ENCODE peak calls at places on chromosomes 12 and 14, in ten cellular contexts. C is AG09309, A is coronary artery, D is choroid plexus epithelial cell, V is AG10803, Q is H7, I is endodermal cell, Z is fibroblast of lung, J is BE2C, N is A549. L is an unnamed sample.

GRCh38 chr12:26205946-26206345 is 10.6 kb downstream of the SSPN start:
- DNase-seq in A (no peak), V (no peak), J (no peak), Z (no peak), N (no peak), Q (no peak), I (no peak), C (no peak), D (no peak), L (no peak)

GRCh38 chr12:116123511-116124258 is 153.8 kb downstream of the MED13L start:
- DNase-seq in A (no peak), C (no peak), J (peak; percentile 79), I (peak; percentile 60), D (peak; percentile 62), V (peak; percentile 65), N (no peak), Z (peak; percentile 65), Q (no peak), L (peak; percentile 62)

GRCh38 chr12:45655186-45655585 is 74.3 kb upstream of the ARID2 start:
- DNase-seq in J (peak; percentile 18), Q (no peak), I (no peak), C (no peak), Z (peak; percentile 19), N (no peak), V (no peak), D (peak; percentile 68), A (no peak), L (no peak)

GRCh38 chr12:13024151-13024946 is 19.8 kb upstream of the FAM234B start:
- DNase-seq in Q (peak; percentile 43), I (no peak), Z (no peak), V (peak; percentile 72), A (no peak), J (peak; percentile 14), N (peak; percentile 45), C (peak; percentile 35), D (peak; percentile 75), L (no peak)

GRCh38 chr12:22069851-22070250 is 23.8 kb downstream of the CMAS start:
- DNase-seq in I (no peak), N (no peak), Z (no peak), V (no peak), Q (no peak), D (no peak), A (no peak), J (no peak), C (no peak), L (no peak)

GRCh38 chr12:1054103-1054838 is 63.2 kb downstream of the ERC1 start:
- DNase-seq in Q (no peak), N (no peak), I (peak; percentile 66), J (peak; percentile 28), Z (no peak), V (no peak), D (no peak), C (no peak), A (no peak), L (no peak)

GRCh38 chr12:27319394-27319793 is 13.2 kb upstream of the BMAL2 start:
- DNase-seq in Z (peak; percentile 83), V (peak; percentile 84), I (no peak), A (no peak), C (peak; percentile 21), D (peak; percentile 46), N (no peak), Q (no peak), J (no peak), L (peak; percentile 32)

GRCh38 chr14:66078031-66078430 is 408.1 kb upstream of the CCDC196 start:
- DNase-seq in V (no peak), N (no peak), Z (no peak), C (no peak), I (no peak), J (no peak), A (no peak), Q (no peak), D (peak; percentile 4), L (no peak)

GRCh38 chr12:8065991-8066594 is at the start of gene C3AR1:
- DNase-seq in Q (no peak), J (no peak), A (no peak), D (peak; percentile 85), V (peak; percentile 53), N (no peak), Z (peak; percentile 83), C (no peak), I (no peak), L (peak; percentile 43)

GRCh38 chr14:60252630-60253029 is 3.6 kb downstream of the PPM1A start:
- DNase-seq in Q (no peak), J (no peak), A (no peak), C (no peak), D (no peak), N (no peak), I (no peak), V (no peak), Z (no peak), L (no peak)
- H3K4me3 ChIP-seq in Q (no peak overlapping the region), J (no peak overlapping the region), A (no peak overlapping the region), C (no peak overlapping the region), D (no peak overlapping the region), N (no peak overlapping the region), I (peak overlapping the region; percentile 28), V (no peak overlapping the region), Z (no peak overlapping the region), L (no peak overlapping the region)

GRCh38 chr12:3168775-3169221 is 91.6 kb downstream of the TSPAN9 start:
- DNase-seq in I (peak; percentile 67), V (peak; percentile 83), J (peak; percentile 53), D (peak; percentile 96), A (no peak), Q (peak; percentile 70), Z (peak; percentile 98), C (peak; percentile 71), N (peak; percentile 86), L (peak; percentile 81)
- H3K4me3 ChIP-seq in I (no peak overlapping the region), V (no peak overlapping the region), J (no peak overlapping the region), D (no peak overlapping the region), A (no peak overlapping the region), Q (no peak overlapping the region), Z (no peak overlapping the region), C (no peak overlapping the region), N (peak overlapping the region; percentile 1), L (no peak overlapping the region)

DNA sequence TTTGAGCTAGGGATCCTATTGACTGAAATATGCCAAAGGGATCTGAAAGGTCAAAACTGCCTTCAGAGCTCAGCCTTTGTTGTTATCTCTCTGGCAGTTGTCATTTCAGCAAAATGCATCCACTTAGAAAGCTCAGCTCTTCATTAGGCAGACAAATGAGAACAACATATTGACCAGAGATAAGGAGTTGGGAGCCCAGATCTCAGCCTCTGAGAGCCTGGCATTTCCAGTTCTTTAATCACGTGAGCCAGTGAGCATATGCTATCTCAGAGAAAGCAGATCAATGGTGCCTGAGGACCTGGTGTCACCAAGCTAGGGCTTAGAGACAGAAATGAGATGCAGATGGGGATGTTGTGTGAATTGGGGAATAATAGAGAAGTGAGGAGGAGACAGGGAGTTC is 101.1 kb downstream of the DAD1 start:
- DNase-seq in A (no peak), J (peak; percentile 69), V (no peak), I (no peak), Q (no peak), C (no peak), Z (no peak), D (no peak), N (no peak), L (no peak)
- H3K4me3 ChIP-seq in A (no peak overlapping the region), J (no peak overlapping the region), V (no peak overlapping the region), I (no peak overlapping the region), Q (no peak overlapping the region), C (no peak overlapping the region), Z (no peak overlapping the region), D (no peak overlapping the region), N (no peak overlapping the region), L (no peak overlapping the region)

GRCh38 chr12:66282244-66282643 is 20.0 kb upstream of the HELB start:
- DNase-seq in C (no peak), N (no peak), Z (no peak), V (no peak), D (no peak), Q (no peak), J (no peak), A (no peak), I (no peak), L (no peak)

GRCh38 chr12:66290716-66291200 is 11.5 kb upstream of the HELB start:
- DNase-seq in N (no peak), V (no peak), I (no peak), Z (no peak), D (no peak), J (no peak), A (no peak), C (no peak), Q (no peak), L (no peak)

GRCh38 chr12:66287275-66287674 is 15.0 kb upstream of the HELB start:
- DNase-seq in Z (no peak), J (no peak), A (no peak), V (no peak), N (no peak), D (no peak), I (no peak), Q (no peak), C (no peak), L (no peak)

DNA sequence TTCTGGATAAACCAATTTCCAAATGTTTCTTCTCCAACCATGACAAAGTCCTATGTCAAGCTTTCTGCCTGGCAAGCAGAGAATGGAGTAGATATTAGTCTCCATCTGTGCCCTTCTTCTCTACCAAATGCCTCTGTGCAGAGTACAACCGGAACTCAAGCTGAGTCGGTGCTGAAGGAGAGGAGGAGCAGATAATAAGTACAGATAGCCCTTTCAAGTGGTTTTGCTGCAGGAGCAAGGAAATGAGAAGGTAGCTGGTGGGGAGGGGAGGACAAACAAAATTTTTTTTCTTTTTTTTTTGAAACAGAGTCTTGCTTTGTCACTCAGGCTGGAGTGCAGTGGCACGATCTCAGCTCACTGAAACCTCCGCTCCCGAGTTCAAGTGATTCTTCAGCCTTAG is 14.2 kb upstream of the HELB start:
- DNase-seq in C (no peak), D (no peak), I (no peak), Z (no peak), V (no peak), A (no peak), J (no peak), Q (no peak), N (no peak), L (no peak)
- H3K4me3 ChIP-seq in C (no peak overlapping the region), D (no peak overlapping the region), I (no peak overlapping the region), Z (no peak overlapping the region), V (no peak overlapping the region), A (no peak overlapping the region), J (no peak overlapping the region), Q (no peak overlapping the region), N (no peak overlapping the region), L (no peak overlapping the region)

GRCh38 chr14:105157872-105158271 is 10.7 kb downstream of the JAG2 start:
- DNase-seq in D (no peak), Z (no peak), Q (no peak), N (no peak), V (no peak), C (no peak), A (no peak), I (no peak), J (no peak), L (no peak)
- H3K4me3 ChIP-seq in D (no peak overlapping the region), Z (no peak overlapping the region), Q (no peak overlapping the region), N (no peak overlapping the region), V (no peak overlapping the region), C (no peak overlapping the region), A (no peak overlapping the region), I (no peak overlapping the region), J (no peak overlapping the region), L (no peak overlapping the region)

GRCh38 chr12:53098982-53099651 is 1.6 kb downstream of the IGFBP6 start:
- DNase-seq in Q (peak; percentile 92), J (peak; percentile 86), N (peak; percentile 98), A (peak; percentile 96), I (peak; percentile 98), V (peak; percentile 98), D (peak; percentile 96), Z (peak; percentile 96), C (peak; percentile 91), L (peak; percentile 79)
- H3K4me3 ChIP-seq in Q (peak overlapping the region; percentile 81), J (no peak overlapping the region), N (peak overlapping the region; percentile 54), A (peak overlapping the region; percentile 88), I (peak overlapping the region; percentile 80), V (peak overlapping the region; percentile 64), D (peak overlapping the region; percentile 72), Z (peak overlapping the region; percentile 77), C (peak overlapping the region; percentile 76), L (peak overlapping the region; percentile 61)

GRCh38 chr12:3097836-3098235 is 20.7 kb downstream of the TSPAN9 start:
- DNase-seq in D (no peak), C (no peak), J (no peak), N (no peak), A (no peak), Z (no peak), V (no peak), Q (no peak), I (no peak), L (no peak)
- H3K4me3 ChIP-seq in D (no peak overlapping the region), C (no peak overlapping the region), J (peak overlapping the region; percentile 51), N (no peak overlapping the region), A (peak overlapping the region; percentile 60), Z (no peak overlapping the region), V (no peak overlapping the region), Q (no peak overlapping the region), I (no peak overlapping the region), L (no peak overlapping the region)

L was measured in astrocyte of the cerebellum.